ENCODE peak calls at places on chromosomes 1 and 21, in ten cellular contexts. K is GM13977; T is HFF-Myc; J is nephron progenitor cell; I is LHCN-M2; Q is glutamatergic neuron; A is HCEC 1CT; Z is activated T-helper 1 cell treated with anti-CD3 and anti-CD28 coated beads, Interleukin-2, amount 50 U/mL, for 16 hours; R is mesenteric fat pad; Y is tibial artery. S is an unnamed sample.

GRCh38 chr1:2128189-2128901 is 66.2 kb downstream of the FAAP20 start:
- DNase-seq in T (no peak), Z (no peak), R (no peak), J (no peak), Y (no peak), A (no peak), K (no peak), I (no peak), Q (no peak), S (peak; percentile 42)

GRCh38 chr1:237261198-237261597 is 219.2 kb downstream of the RYR2 start:
- DNase-seq in I (no peak), R (no peak), K (no peak), Y (no peak), Z (no peak), J (no peak), A (no peak), Q (no peak), T (no peak), S (no peak)

GRCh38 chr1:30378023-30378596 is 345.3 kb downstream of the MATN1 start:
- DNase-seq in Y (no peak), Q (no peak), J (no peak), I (no peak), R (peak; percentile 68), Z (no peak), A (no peak), T (no peak), K (no peak), S (no peak)

GRCh38 chr1:77831976-77832695 is 52.7 kb downstream of the MIGA1 start:
- DNase-seq in I (peak; percentile 68), Q (no peak), J (no peak), A (peak; percentile 50), K (no peak), Z (no peak), Y (peak; percentile 33), R (no peak), T (peak; percentile 29), S (peak; percentile 78)

GRCh38 chr1:206066479-206067171 is 13.7 kb downstream of the RHEX start:
- DNase-seq in A (no peak), T (no peak), J (no peak), R (no peak), Q (no peak), Z (no peak), Y (no peak), I (no peak), K (peak; percentile 34), S (no peak)

GRCh38 chr1:46442317-46443161 is 47.1 kb upstream of the DMBX1 start:
- DNase-seq in Q (peak; percentile 85), I (peak; percentile 74), Y (peak; percentile 64), T (peak; percentile 39), K (peak; percentile 79), J (peak; percentile 90), Z (peak; percentile 49), R (no peak), A (peak; percentile 84), S (peak; percentile 72)

GRCh38 chr1:167057297-167057688 is 32.9 kb downstream of the GPA33 start:
- DNase-seq in Z (no peak), K (peak; percentile 46), J (peak; percentile 46), Q (peak; percentile 49), Y (no peak), I (peak; percentile 44), A (peak; percentile 32), R (no peak), T (no peak), S (peak; percentile 43)

GRCh38 chr1:159877695-159878444 is 15.4 kb upstream of the VSIG8 start:
- DNase-seq in J (no peak), T (no peak), K (no peak), Y (no peak), Q (no peak), R (no peak), Z (no peak), I (no peak), A (no peak), S (no peak)

GRCh38 chr1:172431224-172431623 is 10.7 kb downstream of the C1orf105 start:
- DNase-seq in J (no peak), T (no peak), R (no peak), I (no peak), A (no peak), K (no peak), Y (no peak), Z (no peak), Q (no peak), S (no peak)

GRCh38 chr1:38662141-38662540 is 197.4 kb downstream of the RRAGC start:
- DNase-seq in Z (no peak), K (no peak), J (no peak), I (no peak), Q (no peak), R (no peak), A (no peak), T (no peak), Y (no peak), S (no peak)

GRCh38 chr1:154987326-154987725 is 4.2 kb downstream of the FLAD1 start:
- DNase-seq in R (no peak), K (no peak), Z (no peak), Y (no peak), Q (no peak), A (no peak), J (no peak), I (no peak), T (no peak), S (no peak)

GRCh38 chr1:16677552-16678423 is 11.0 kb upstream of the RNU1-3 start:
- DNase-seq in T (peak; percentile 48), Q (no peak), J (peak; percentile 50), Z (no peak), I (peak; percentile 90), Y (no peak), R (no peak), K (peak; percentile 25), A (peak; percentile 47), S (peak; percentile 36)

GRCh38 chr1:246199086-246199485 is 308.0 kb downstream of the SMYD3 start:
- DNase-seq in I (peak; percentile 57), K (no peak), J (no peak), Q (peak; percentile 75), R (no peak), A (no peak), Y (no peak), Z (no peak), T (no peak), S (no peak)

GRCh38 chr1:5333326-5333725 is 658.9 kb downstream of the NPHP4 start:
- DNase-seq in K (no peak), A (no peak), J (no peak), I (no peak), R (no peak), Z (no peak), Q (no peak), T (no peak), Y (no peak), S (no peak)

GRCh38 chr1:59879556-59879955 is 47.0 kb downstream of the CYP2J2 start:
- DNase-seq in Z (no peak), A (peak; percentile 54), Y (peak; percentile 37), Q (peak; percentile 73), R (no peak), T (peak; percentile 33), I (peak; percentile 33), K (peak; percentile 32), J (peak; percentile 63), S (peak; percentile 58)

GRCh38 chr1:35203295-35203694 is 10.3 kb upstream of the SFPQ start:
- DNase-seq in K (no peak), Q (no peak), R (no peak), Y (no peak), A (no peak), I (no peak), Z (no peak), T (no peak), J (no peak), S (no peak)

GRCh38 chr1:18927082-18927653 is 24.8 kb upstream of the ALDH4A1 start:
- DNase-seq in R (no peak), T (no peak), Z (peak; percentile 17), Y (no peak), A (no peak), I (no peak), J (no peak), Q (no peak), K (peak; percentile 46), S (no peak)

GRCh38 chr1:85278853-85279314 is 2.5 kb upstream of the BCL10 start:
- DNase-seq in K (peak; percentile 53), Y (peak; percentile 65), R (no peak), A (peak; percentile 96), Q (no peak), Z (peak; percentile 25), I (peak; percentile 96), T (peak; percentile 92), J (no peak), S (peak; percentile 96)

GRCh38 chr1:228836954-228837481 is 101.7 kb downstream of the RHOU start:
- DNase-seq in T (no peak), K (no peak), I (no peak), J (no peak), R (no peak), Y (no peak), Z (no peak), A (no peak), Q (no peak), S (no peak)

GRCh38 chr1:16239972-16240491 is 3.0 kb upstream of the CPLANE2 start:
- DNase-seq in K (no peak), R (no peak), A (no peak), I (no peak), Z (no peak), Y (no peak), Q (no peak), J (no peak), T (no peak), S (no peak)

GRCh38 chr1:206929509-206929908 is 7.8 kb upstream of the FCMR start:
- DNase-seq in J (no peak), A (no peak), K (no peak), Z (no peak), Q (no peak), T (no peak), Y (no peak), R (no peak), I (no peak), S (no peak)

GRCh38 chr1:4109626-4109940 is 209.5 kb upstream of the C1orf174 start:
- DNase-seq in A (no peak), J (no peak), K (no peak), Z (no peak), I (no peak), R (no peak), Y (no peak), Q (no peak), T (no peak), S (no peak)

GRCh38 chr21:45846373-45847160 is 135.0 kb upstream of the COL6A1 start:
- DNase-seq in J (no peak), I (no peak), Z (no peak), T (no peak), R (peak; percentile 82), Q (peak; percentile 9), Y (peak; percentile 57), A (no peak), K (no peak), S (peak; percentile 29)

GRCh38 chr1:11568687-11569086 is 85.5 kb downstream of the FBXO2 start:
- DNase-seq in A (peak; percentile 1), Y (no peak), K (no peak), I (peak; percentile 81), Z (no peak), Q (no peak), J (no peak), R (no peak), T (no peak), S (peak; percentile 56)

GRCh38 chr1:86942034-86942433 is 27.6 kb downstream of the HS2ST1 start:
- DNase-seq in J (no peak), Y (no peak), Q (no peak), R (no peak), A (no peak), I (no peak), T (no peak), Z (no peak), K (no peak), S (peak; percentile 11)

S was measured in fibroblast of lung.